ENCODE peak calls at places on chromosome 10, in seven cellular contexts. H is renal cortical epithelial cell, O is memory B cell, S is HFFc6, C is posterior cingulate gyrus, R is T-cell, Y is amygdala. T is an unnamed sample.

GRCh38 chr10:12906051-12906541 is 95.4 kb downstream of the CCDC3 start:
- DNase-seq in H (no peak), O (no peak), S (no peak), C (peak), R (no peak), Y (no peak), T (no peak)

GRCh38 chr10:71367279-71367678 is 29.4 kb upstream of the CDH23 start:
- DNase-seq in H (no peak), O (no peak), S (no peak), C (peak), R (no peak), Y (no peak), T (no peak)

GRCh38 chr10:46514899-46515298 is 41.6 kb downstream of the GPRIN2 start:
- DNase-seq in H (no peak), O (no peak), S (no peak), C (peak), R (no peak), Y (no peak), T (no peak)

GRCh38 chr10:71239946-71240795 is 27.8 kb downstream of the UNC5B start:
- DNase-seq in H (no peak), O (no peak), S (no peak), C (peak), R (no peak), Y (no peak), T (no peak)

GRCh38 chr10:88230251-88230650 is 352.9 kb downstream of the RNLS start:
- DNase-seq in H (no peak), O (no peak), S (no peak), C (no peak), R (no peak), Y (no peak), T (no peak)

GRCh38 chr10:71613303-71613777 is 106.2 kb downstream of the C10orf105 start:
- DNase-seq in H (peak), O (no peak), S (peak), C (no peak), R (no peak), Y (no peak), T (no peak)

GRCh38 chr10:72272689-72273409 is 875 bp upstream of the DDIT4 start:
- DNase-seq in H (peak), O (peak), S (peak), C (peak), R (no peak), Y (peak), T (peak)

GRCh38 chr10:74589226-74589673 is 237.2 kb upstream of the KAT6B start:
- DNase-seq in H (peak), O (peak), S (peak), C (peak), R (peak), Y (peak), T (peak)

GRCh38 chr10:104300736-104301292 is 31.8 kb downstream of the GSTO2 start:
- DNase-seq in H (peak), O (no peak), S (peak), C (peak), R (no peak), Y (peak), T (peak)

GRCh38 chr10:5666324-5667220 is at the start of gene ASB13:
- DNase-seq in H (no peak), O (no peak), S (no peak), C (peak), R (no peak), Y (peak), T (peak)

T was measured in SJSA1.